ENCODE peak calls at places on chromosome 21, in ten cellular contexts. One of them, this sample, is unnamed.

GRCh38 chr21:31255036-31255435 is 89.0 kb downstream of the TIAM1 start:
- DNase-seq in HepG2: no peak
- DNase-seq in SK-N-SH: no peak
- DNase-seq in A549: no peak
- DNase-seq in HCT116: no peak
- DNase-seq in K562: no peak
- DNase-seq in endothelial cell of umbilical vein: no peak
- DNase-seq in GM12878: no peak
- DNase-seq in H1: no peak
- DNase-seq in NB4: no peak
- DNase-seq in this sample: no peak

GRCh38 chr21:36661511-36662309 is 37.2 kb upstream of the SIM2 start:
- DNase-seq in HepG2: peak
- DNase-seq in GM12878: no peak
- DNase-seq in endothelial cell of umbilical vein: peak
- DNase-seq in HCT116: peak
- DNase-seq in A549: peak
- DNase-seq in H1: no peak
- DNase-seq in SK-N-SH: peak
- DNase-seq in K562: peak
- DNase-seq in NB4: peak
- DNase-seq in this sample: peak

GRCh38 chr21:30831194-30831765 is 1.7 kb upstream of the KRTAP7-1 start:
- DNase-seq in HepG2: peak
- DNase-seq in SK-N-SH: peak
- DNase-seq in HCT116: peak
- DNase-seq in GM12878: no peak
- DNase-seq in endothelial cell of umbilical vein: no peak
- DNase-seq in K562: peak
- DNase-seq in NB4: peak
- DNase-seq in A549: no peak
- DNase-seq in H1: peak
- DNase-seq in this sample: peak

GRCh38 chr21:41634211-41634694 is 126.3 kb upstream of the TMPRSS2 start:
- DNase-seq in endothelial cell of umbilical vein: no peak
- DNase-seq in A549: no peak
- DNase-seq in HepG2: no peak
- DNase-seq in K562: no peak
- DNase-seq in H1: no peak
- DNase-seq in GM12878: no peak
- DNase-seq in NB4: no peak
- DNase-seq in SK-N-SH: no peak
- DNase-seq in HCT116: no peak
- DNase-seq in this sample: no peak

GRCh38 chr21:31893841-31894240 is 21.0 kb downstream of the HUNK start:
- DNase-seq in H1: no peak
- DNase-seq in K562: no peak
- DNase-seq in NB4: no peak
- DNase-seq in A549: no peak
- DNase-seq in endothelial cell of umbilical vein: no peak
- DNase-seq in HepG2: no peak
- DNase-seq in SK-N-SH: no peak
- DNase-seq in HCT116: no peak
- DNase-seq in GM12878: no peak
- DNase-seq in this sample: no peak

GRCh38 chr21:42724226-42724920 is 71.0 kb downstream of the PDE9A start:
- DNase-seq in K562: no peak
- DNase-seq in SK-N-SH: no peak
- DNase-seq in H1: no peak
- DNase-seq in A549: peak
- DNase-seq in NB4: peak
- DNase-seq in endothelial cell of umbilical vein: peak
- DNase-seq in GM12878: no peak
- DNase-seq in HCT116: peak
- DNase-seq in HepG2: peak
- DNase-seq in this sample: no peak

GRCh38 chr21:31557956-31558838 is 101.3 kb upstream of the SOD1 start:
- DNase-seq in HepG2: no peak
- DNase-seq in GM12878: no peak
- DNase-seq in H1: peak
- DNase-seq in SK-N-SH: peak
- DNase-seq in endothelial cell of umbilical vein: no peak
- DNase-seq in A549: no peak
- DNase-seq in NB4: no peak
- DNase-seq in HCT116: no peak
- DNase-seq in K562: no peak
- DNase-seq in this sample: peak

GRCh38 chr21:41161428-41161827 is 6.5 kb upstream of the BACE2 start:
- DNase-seq in H1: no peak
- DNase-seq in K562: no peak
- DNase-seq in HCT116: no peak
- DNase-seq in HepG2: no peak
- DNase-seq in SK-N-SH: no peak
- DNase-seq in GM12878: no peak
- DNase-seq in NB4: no peak
- DNase-seq in A549: no peak
- DNase-seq in endothelial cell of umbilical vein: no peak
- DNase-seq in this sample: no peak

GRCh38 chr21:26982767-26983166 is 15.9 kb upstream of the ADAMTS5 start:
- DNase-seq in HCT116: no peak
- DNase-seq in H1: no peak
- DNase-seq in NB4: no peak
- DNase-seq in HepG2: no peak
- DNase-seq in A549: no peak
- DNase-seq in GM12878: no peak
- DNase-seq in K562: no peak
- DNase-seq in SK-N-SH: no peak
- DNase-seq in endothelial cell of umbilical vein: no peak
- DNase-seq in this sample: no peak

GRCh38 chr21:34579411-34579810 is 35.5 kb downstream of the RCAN1 start:
- DNase-seq in NB4: peak
- DNase-seq in H1: no peak
- DNase-seq in HepG2: no peak
- DNase-seq in K562: no peak
- DNase-seq in GM12878: no peak
- DNase-seq in A549: no peak
- DNase-seq in SK-N-SH: no peak
- DNase-seq in endothelial cell of umbilical vein: no peak
- DNase-seq in HCT116: no peak
- DNase-seq in this sample: no peak
- TF ChIP-seq MAX in NB4: no peak
- TF ChIP-seq MAX in H1: no peak
- TF ChIP-seq MAX in HepG2: no peak
- TF ChIP-seq MAX in K562: no peak
- TF ChIP-seq MAX in GM12878: no peak
- TF ChIP-seq MAX in A549: no peak
- TF ChIP-seq MAX in SK-N-SH: no peak
- TF ChIP-seq MAX in endothelial cell of umbilical vein: no peak
- TF ChIP-seq MAX in HCT116: no peak
- TF ChIP-seq MAX in this sample: no peak

GRCh38 chr21:19120591-19120990 is 717.0 kb upstream of the TMPRSS15 start:
- DNase-seq in HepG2: no peak
- DNase-seq in HCT116: no peak
- DNase-seq in K562: no peak
- DNase-seq in H1: peak
- DNase-seq in A549: no peak
- DNase-seq in NB4: no peak
- DNase-seq in endothelial cell of umbilical vein: no peak
- DNase-seq in SK-N-SH: no peak
- DNase-seq in GM12878: no peak
- DNase-seq in this sample: peak

GRCh38 chr21:19123525-19123924 is 719.9 kb upstream of the TMPRSS15 start:
- DNase-seq in NB4: no peak
- DNase-seq in HepG2: no peak
- DNase-seq in H1: no peak
- DNase-seq in HCT116: no peak
- DNase-seq in SK-N-SH: no peak
- DNase-seq in A549: no peak
- DNase-seq in K562: no peak
- DNase-seq in GM12878: no peak
- DNase-seq in endothelial cell of umbilical vein: no peak
- DNase-seq in this sample: no peak

GRCh38 chr21:19123053-19123452 is 719.5 kb upstream of the TMPRSS15 start:
- DNase-seq in NB4: no peak
- DNase-seq in HCT116: no peak
- DNase-seq in H1: no peak
- DNase-seq in GM12878: no peak
- DNase-seq in endothelial cell of umbilical vein: no peak
- DNase-seq in HepG2: no peak
- DNase-seq in SK-N-SH: no peak
- DNase-seq in A549: no peak
- DNase-seq in K562: no peak
- DNase-seq in this sample: no peak

DNA sequence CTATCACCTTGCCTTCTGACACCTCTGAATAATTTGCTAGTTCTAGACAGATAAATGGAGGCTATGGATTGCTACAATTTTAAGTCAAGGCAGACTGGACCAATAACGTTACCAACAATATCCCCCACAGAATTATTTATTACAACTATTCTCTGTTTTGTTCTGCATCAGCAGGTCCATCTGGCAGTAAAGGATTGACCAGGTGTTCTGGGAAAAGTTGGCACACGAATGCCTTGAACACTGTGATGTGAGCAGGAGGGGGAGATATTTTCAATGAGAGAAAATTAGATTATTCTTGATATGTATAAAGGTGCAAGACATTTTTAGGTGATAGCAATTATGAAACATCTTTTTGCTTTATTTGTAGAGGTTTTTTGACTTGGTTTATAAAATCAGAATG is 718.8 kb upstream of the TMPRSS15 start:
- DNase-seq in endothelial cell of umbilical vein: no peak
- DNase-seq in H1: no peak
- DNase-seq in K562: no peak
- DNase-seq in NB4: no peak
- DNase-seq in HCT116: no peak
- DNase-seq in HepG2: no peak
- DNase-seq in A549: no peak
- DNase-seq in GM12878: no peak
- DNase-seq in SK-N-SH: no peak
- DNase-seq in this sample: no peak
- TF ChIP-seq MAX in endothelial cell of umbilical vein: no peak
- TF ChIP-seq MAX in H1: no peak
- TF ChIP-seq MAX in K562: no peak
- TF ChIP-seq MAX in NB4: no peak
- TF ChIP-seq MAX in HCT116: no peak
- TF ChIP-seq MAX in HepG2: no peak
- TF ChIP-seq MAX in A549: no peak
- TF ChIP-seq MAX in GM12878: no peak
- TF ChIP-seq MAX in SK-N-SH: no peak
- TF ChIP-seq MAX in this sample: no peak

GRCh38 chr21:39631842-39632577 is 19.3 kb downstream of the B3GALT5 start:
- DNase-seq in endothelial cell of umbilical vein: no peak
- DNase-seq in HCT116: no peak
- DNase-seq in H1: no peak
- DNase-seq in A549: no peak
- DNase-seq in HepG2: no peak
- DNase-seq in GM12878: no peak
- DNase-seq in SK-N-SH: no peak
- DNase-seq in K562: no peak
- DNase-seq in NB4: no peak
- DNase-seq in this sample: no peak

GRCh38 chr21:39630827-39631226 is 18.1 kb downstream of the B3GALT5 start:
- DNase-seq in K562: no peak
- DNase-seq in GM12878: no peak
- DNase-seq in H1: no peak
- DNase-seq in HepG2: no peak
- DNase-seq in HCT116: no peak
- DNase-seq in endothelial cell of umbilical vein: no peak
- DNase-seq in SK-N-SH: no peak
- DNase-seq in NB4: no peak
- DNase-seq in A549: no peak
- DNase-seq in this sample: no peak

GRCh38 chr21:39628380-39628779 is 15.6 kb downstream of the B3GALT5 start:
- DNase-seq in HepG2: no peak
- DNase-seq in GM12878: no peak
- DNase-seq in H1: no peak
- DNase-seq in A549: no peak
- DNase-seq in HCT116: no peak
- DNase-seq in endothelial cell of umbilical vein: no peak
- DNase-seq in K562: no peak
- DNase-seq in SK-N-SH: no peak
- DNase-seq in NB4: no peak
- DNase-seq in this sample: no peak

GRCh38 chr21:39633043-39633442 is 20.3 kb downstream of the B3GALT5 start:
- DNase-seq in HCT116: peak
- DNase-seq in K562: no peak
- DNase-seq in GM12878: no peak
- DNase-seq in A549: peak
- DNase-seq in SK-N-SH: no peak
- DNase-seq in NB4: no peak
- DNase-seq in endothelial cell of umbilical vein: no peak
- DNase-seq in HepG2: no peak
- DNase-seq in H1: no peak
- DNase-seq in this sample: no peak

GRCh38 chr21:39630191-39630591 is 17.5 kb downstream of the B3GALT5 start:
- DNase-seq in HCT116: peak
- DNase-seq in K562: no peak
- DNase-seq in HepG2: no peak
- DNase-seq in A549: peak
- DNase-seq in GM12878: no peak
- DNase-seq in NB4: no peak
- DNase-seq in SK-N-SH: no peak
- DNase-seq in endothelial cell of umbilical vein: no peak
- DNase-seq in H1: no peak
- DNase-seq in this sample: no peak
- TF ChIP-seq MAX in HCT116: no peak
- TF ChIP-seq MAX in K562: no peak
- TF ChIP-seq MAX in HepG2: no peak
- TF ChIP-seq MAX in A549: no peak
- TF ChIP-seq MAX in GM12878: no peak
- TF ChIP-seq MAX in NB4: no peak
- TF ChIP-seq MAX in SK-N-SH: no peak
- TF ChIP-seq MAX in endothelial cell of umbilical vein: no peak
- TF ChIP-seq MAX in H1: no peak
- TF ChIP-seq MAX in this sample: no peak

GRCh38 chr21:21668198-21668597 is 670.0 kb downstream of the NCAM2 start:
- DNase-seq in H1: no peak
- DNase-seq in endothelial cell of umbilical vein: no peak
- DNase-seq in K562: no peak
- DNase-seq in NB4: no peak
- DNase-seq in GM12878: no peak
- DNase-seq in HepG2: no peak
- DNase-seq in A549: no peak
- DNase-seq in HCT116: no peak
- DNase-seq in SK-N-SH: no peak
- DNase-seq in this sample: no peak

GRCh38 chr21:21675601-21676000 is 677.4 kb downstream of the NCAM2 start:
- DNase-seq in H1: no peak
- DNase-seq in A549: no peak
- DNase-seq in GM12878: no peak
- DNase-seq in HepG2: no peak
- DNase-seq in NB4: no peak
- DNase-seq in SK-N-SH: no peak
- DNase-seq in K562: no peak
- DNase-seq in HCT116: no peak
- DNase-seq in endothelial cell of umbilical vein: no peak
- DNase-seq in this sample: no peak

DNA sequence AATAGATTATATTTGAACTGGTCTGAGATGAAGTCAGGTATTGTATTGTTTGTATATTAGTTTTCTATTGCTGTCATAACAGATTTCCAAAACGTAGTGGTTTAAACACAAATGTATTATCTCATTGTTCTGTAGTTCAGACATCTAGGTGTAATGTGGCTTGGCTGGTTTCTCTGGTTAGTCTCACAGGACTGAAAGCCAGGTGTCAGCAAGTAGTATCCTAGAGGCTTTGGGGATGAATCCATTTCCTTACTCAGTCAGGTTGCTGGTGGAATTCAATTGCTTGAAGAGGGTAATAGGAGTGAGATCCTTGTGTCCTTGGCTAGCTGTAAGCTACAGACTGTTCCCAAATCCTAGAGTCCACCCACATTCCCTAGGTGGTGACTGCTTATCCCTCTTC is 675.8 kb downstream of the NCAM2 start:
- DNase-seq in HepG2: no peak
- DNase-seq in K562: no peak
- DNase-seq in HCT116: no peak
- DNase-seq in GM12878: no peak
- DNase-seq in endothelial cell of umbilical vein: no peak
- DNase-seq in H1: no peak
- DNase-seq in NB4: no peak
- DNase-seq in A549: no peak
- DNase-seq in SK-N-SH: no peak
- DNase-seq in this sample: no peak
- TF ChIP-seq MAX in HepG2: no peak
- TF ChIP-seq MAX in K562: no peak
- TF ChIP-seq MAX in HCT116: no peak
- TF ChIP-seq MAX in GM12878: no peak
- TF ChIP-seq MAX in endothelial cell of umbilical vein: no peak
- TF ChIP-seq MAX in H1: no peak
- TF ChIP-seq MAX in NB4: no peak
- TF ChIP-seq MAX in A549: no peak
- TF ChIP-seq MAX in SK-N-SH: no peak
- TF ChIP-seq MAX in this sample: no peak

This sample was measured in WTC11.